ENCODE peak calls at places on chromosomes 4 and X, in six cellular contexts. W is pancreas, X is cardiac fibroblast, F is GM12878, J is B cell, H is dorsolateral prefrontal cortex. S is an unnamed sample.

GRCh38 chr4:125115476-125115875 is 199.3 kb upstream of the FAT4 start:
- DNase-seq in H (no peak), X (peak), F (no peak), W (no peak), J (no peak), S (no peak)

GRCh38 chr4:4270529-4270928 is 19.4 kb downstream of the LYAR start:
- DNase-seq in J (no peak), W (no peak), H (no peak), X (no peak), F (no peak), S (no peak)

GRCh38 chrX:27186671-27187070 is 276.5 kb downstream of the PPP4R3C start:
- DNase-seq in X (peak), F (peak), J (no peak), H (no peak), W (no peak), S (peak)

GRCh38 chr4:115851918-115852766 is 738.7 kb upstream of the NDST4 start:
- DNase-seq in X (peak), J (no peak), W (peak), F (peak), H (peak), S (peak)

GRCh38 chr4:58451707-58452106 is 1341.5 kb upstream of the IGFBP7 start:
- DNase-seq in F (no peak), W (no peak), X (no peak), H (no peak), J (no peak), S (no peak)

GRCh38 chrX:25941087-25941486 is 197.1 kb upstream of the MAGEB18 start:
- DNase-seq in F (no peak), J (no peak), H (no peak), X (no peak), W (no peak), S (no peak)

GRCh38 chr4:140052050-140052449 is 101.9 kb downstream of the MAML3 start:
- DNase-seq in H (no peak), J (no peak), X (peak), F (no peak), W (no peak), S (peak)

GRCh38 chrX:30219372-30219771 is 4.0 kb downstream of the MAGEB2 start:
- DNase-seq in H (no peak), J (no peak), X (no peak), W (no peak), F (no peak), S (no peak)

GRCh38 chr4:51895816-51896408 is 53.0 kb downstream of the DCUN1D4 start:
- DNase-seq in F (peak), H (peak), X (peak), J (peak), W (peak), S (peak)

GRCh38 chrX:72079607-72080006 is 52.1 kb downstream of the RTL5 start:
- DNase-seq in F (no peak), J (no peak), X (peak), H (no peak), W (no peak), S (no peak)

GRCh38 chr4:52142816-52143215 is 91.7 kb downstream of the SPATA18 start:
- DNase-seq in H (no peak), F (no peak), X (no peak), J (no peak), W (no peak), S (no peak)

GRCh38 chr4:185654311-185654710 is 119.0 kb upstream of the PDLIM3 start:
- DNase-seq in J (no peak), X (no peak), W (no peak), H (no peak), F (no peak), S (no peak)

GRCh38 chr4:121380448-121381147 is at the start of gene QRFPR:
- DNase-seq in H (peak), X (no peak), J (no peak), W (no peak), F (no peak), S (no peak)

GRCh38 chrX:82813671-82814078 is 694.4 kb upstream of the POU3F4 start:
- DNase-seq in F (no peak), W (no peak), X (peak), J (no peak), H (no peak), S (no peak)

GRCh38 chr4:77500801-77501200 is 104.8 kb upstream of the CXCL13 start:
- DNase-seq in F (no peak), W (no peak), X (peak), J (no peak), H (no peak), S (no peak)

GRCh38 chrX:120262781-120263719 is 12.4 kb downstream of the ZBTB33 start:
- DNase-seq in F (no peak), X (no peak), H (no peak), W (no peak), J (no peak), S (no peak)

GRCh38 chr4:8320386-8320750 is 50.8 kb downstream of the HTRA3 start:
- DNase-seq in X (no peak), F (no peak), W (no peak), J (no peak), H (peak), S (no peak)

GRCh38 chrX:110786486-110786885 is 9.1 kb downstream of the CHRDL1 start:
- DNase-seq in J (no peak), X (no peak), F (no peak), W (no peak), H (no peak), S (no peak)

GRCh38 chrX:136767104-136767941 is 13.4 kb downstream of the ARHGEF6 start:
- DNase-seq in J (peak), X (peak), F (no peak), W (peak), H (peak), S (peak)

GRCh38 chr4:15002659-15003440 is 569 bp downstream of the CPEB2 start:
- DNase-seq in W (peak), J (peak), H (peak), F (peak), X (peak), S (peak)

GRCh38 chrX:21781525-21781924 is 23.6 kb upstream of the SMPX start:
- DNase-seq in J (no peak), W (no peak), X (no peak), F (no peak), H (no peak), S (no peak)

GRCh38 chr4:156756118-156756517 is 215.5 kb downstream of the PDGFC start:
- DNase-seq in X (peak), W (no peak), J (no peak), H (no peak), F (no peak), S (no peak)

GRCh38 chrX:46653482-46653881 is 79.9 kb downstream of the CHST7 start:
- DNase-seq in H (no peak), F (no peak), J (no peak), X (peak), W (no peak), S (no peak)

GRCh38 chrX:148310402-148311200 is 189.8 kb upstream of the AFF2 start:
- DNase-seq in W (no peak), F (peak), X (no peak), J (no peak), H (no peak), S (peak)

GRCh38 chrX:48813605-48814004 is 11.7 kb downstream of the HDAC6 start:
- DNase-seq in W (no peak), F (no peak), X (no peak), H (no peak), J (no peak), S (no peak)

GRCh38 chrX:23694606-23695005 is 27.3 kb downstream of the PRDX4 start:
- DNase-seq in H (no peak), F (peak), X (peak), W (peak), J (peak), S (peak)

GRCh38 chrX:55783723-55784122 is 66.2 kb downstream of the RRAGB start:
- DNase-seq in F (no peak), J (no peak), X (no peak), H (no peak), W (no peak), S (no peak)

GRCh38 chr4:78560296-78560963 is 8.9 kb downstream of the ANXA3 start:
- DNase-seq in F (no peak), J (no peak), W (no peak), X (peak), H (no peak), S (no peak)

GRCh38 chr4:158580064-158580463 is 58.4 kb downstream of the RXFP1 start:
- DNase-seq in F (no peak), H (no peak), W (no peak), J (no peak), X (no peak), S (no peak)

DNA sequence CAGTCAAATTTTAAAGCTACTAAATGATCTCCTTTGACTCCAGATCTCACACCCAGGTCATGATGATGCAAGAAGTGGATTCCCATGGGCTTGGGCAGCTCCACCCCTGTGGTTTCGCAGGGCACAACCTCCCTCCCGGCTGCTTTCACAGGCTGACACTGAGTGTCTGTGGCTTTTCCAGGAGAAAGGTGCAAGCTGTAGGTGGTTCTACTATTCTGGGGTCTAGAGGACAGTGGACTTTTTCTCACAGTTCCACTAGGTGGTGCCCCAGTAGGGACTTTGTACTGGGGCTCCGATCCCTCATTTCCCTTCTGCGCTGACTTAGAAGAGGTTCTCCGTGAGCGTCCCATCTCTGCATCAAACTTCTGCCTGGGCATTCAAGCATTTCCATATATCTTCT is 845.2 kb downstream of the PCDH18 start:
- DNase-seq in X (peak), F (no peak), H (no peak), J (no peak), W (no peak), S (no peak)
- TF ChIP-seq CTCF in X (peak), F (no peak), H (no peak), J (no peak), W (no peak), S (no peak)

DNA sequence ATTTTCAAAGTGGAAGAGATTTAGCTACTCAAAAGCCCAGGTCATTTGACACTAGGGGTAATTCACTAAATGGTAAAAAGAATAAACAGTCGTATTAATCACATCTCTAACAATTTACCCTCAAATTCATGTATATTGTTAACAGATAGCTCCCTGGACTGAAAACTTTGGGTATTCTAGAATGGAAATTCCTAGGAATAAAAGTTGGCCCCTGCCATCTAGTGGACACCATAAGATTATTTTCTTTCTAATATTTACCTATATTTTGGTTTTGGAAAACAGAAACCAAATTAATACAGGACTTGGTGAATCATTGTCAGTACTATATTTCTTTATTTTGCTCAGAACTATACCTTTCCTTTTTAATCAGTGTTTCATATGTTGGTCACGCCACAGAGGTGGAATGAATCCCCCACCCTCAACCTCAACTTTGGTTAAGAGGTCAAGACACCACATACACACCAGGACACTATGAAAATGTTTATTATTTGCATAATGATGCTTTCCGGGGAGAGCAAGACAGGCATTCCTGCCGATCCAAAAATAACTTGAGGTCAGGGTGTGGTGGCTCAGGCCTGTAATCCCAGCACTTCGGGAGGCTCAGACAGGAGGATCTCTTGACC is 96.2 kb upstream of the APOOL start:
- DNase-seq in W (no peak), H (no peak), X (peak), J (no peak), F (no peak), S (no peak)
- TF ChIP-seq CTCF in W (no peak), H (no peak), X (no peak), J (no peak), F (no peak), S (no peak)

DNA sequence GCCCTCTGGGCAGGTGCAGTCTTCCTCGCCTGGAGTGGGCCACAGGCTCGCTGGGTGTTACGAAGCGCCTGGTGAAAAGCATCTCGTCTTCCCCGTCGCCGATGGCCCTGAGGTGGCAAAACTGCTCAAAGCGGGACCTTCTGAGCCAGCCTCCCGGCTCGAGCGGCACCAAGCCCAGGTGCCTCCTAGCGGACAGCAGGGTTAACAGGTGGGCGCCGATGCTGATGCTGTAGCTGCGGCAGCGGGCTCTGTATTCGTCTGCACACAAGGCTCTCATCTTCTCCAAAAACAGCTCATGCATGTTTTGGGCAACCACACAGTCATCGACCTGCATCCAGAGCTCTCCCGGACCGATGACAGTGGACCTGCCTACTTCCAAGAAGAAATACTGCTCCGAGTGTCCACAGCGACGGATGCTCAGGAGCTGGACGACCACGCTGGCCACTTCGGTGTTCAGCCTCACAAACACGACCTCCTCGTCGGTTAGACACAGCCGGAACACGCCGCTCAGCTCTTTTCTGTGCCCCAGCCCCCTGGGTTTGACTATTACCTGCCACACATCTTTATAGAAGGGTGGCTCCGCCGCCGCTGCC is 1.2 kb downstream of the IRS4 start:
- DNase-seq in W (no peak), H (peak), X (no peak), F (no peak), J (peak), S (peak)
- TF ChIP-seq CTCF in W (no peak), H (no peak), X (no peak), F (no peak), J (no peak), S (no peak)

GRCh38 chr4:101347557-101348366 is 436 bp upstream of the PPP3CA start:
- DNase-seq in J (peak), X (peak), F (peak), H (peak), W (peak), S (peak)
- TF ChIP-seq CTCF in J (no peak), X (peak), F (no peak), H (no peak), W (no peak), S (no peak)

GRCh38 chrX:129606918-129607317 is 47.8 kb downstream of the APLN start:
- DNase-seq in J (peak), H (no peak), F (peak), X (peak), W (peak), S (peak)

GRCh38 chrX:129613596-129613995 is 41.2 kb downstream of the APLN start:
- DNase-seq in W (no peak), H (no peak), F (no peak), X (no peak), J (no peak), S (no peak)

GRCh38 chrX:129612396-129612795 is 42.4 kb downstream of the APLN start:
- DNase-seq in J (no peak), W (no peak), H (no peak), F (no peak), X (no peak), S (no peak)

DNA sequence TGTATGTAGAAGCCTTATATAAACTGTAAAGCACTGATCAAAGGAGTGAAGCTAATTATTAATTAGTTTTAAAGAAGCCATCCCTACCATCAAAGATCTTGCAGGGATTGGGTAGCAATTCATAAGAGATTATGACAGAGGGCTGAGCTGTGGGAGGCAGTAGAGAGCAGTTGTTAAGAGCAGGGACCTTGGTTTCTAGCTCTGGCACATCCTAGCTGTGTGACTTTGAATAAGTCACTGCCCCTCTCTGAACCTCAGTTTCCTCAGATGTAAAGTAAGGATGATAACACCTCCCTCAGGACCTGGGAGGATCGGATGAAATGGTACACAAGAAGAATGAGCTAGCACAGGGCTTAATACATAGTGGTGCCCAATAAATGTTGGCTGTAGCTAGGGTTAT is 45.4 kb downstream of the APLN start:
- DNase-seq in J (no peak), X (no peak), F (no peak), W (no peak), H (no peak), S (no peak)
- TF ChIP-seq CTCF in J (no peak), X (peak), F (peak), W (no peak), H (no peak), S (no peak)

GRCh38 chr4:1712216-1713002 is at the start of gene SLBP:
- DNase-seq in F (peak), J (peak), X (peak), H (peak), W (peak), S (peak)
- TF ChIP-seq CTCF in F (no peak), J (no peak), X (no peak), H (no peak), W (no peak), S (no peak)

DNA sequence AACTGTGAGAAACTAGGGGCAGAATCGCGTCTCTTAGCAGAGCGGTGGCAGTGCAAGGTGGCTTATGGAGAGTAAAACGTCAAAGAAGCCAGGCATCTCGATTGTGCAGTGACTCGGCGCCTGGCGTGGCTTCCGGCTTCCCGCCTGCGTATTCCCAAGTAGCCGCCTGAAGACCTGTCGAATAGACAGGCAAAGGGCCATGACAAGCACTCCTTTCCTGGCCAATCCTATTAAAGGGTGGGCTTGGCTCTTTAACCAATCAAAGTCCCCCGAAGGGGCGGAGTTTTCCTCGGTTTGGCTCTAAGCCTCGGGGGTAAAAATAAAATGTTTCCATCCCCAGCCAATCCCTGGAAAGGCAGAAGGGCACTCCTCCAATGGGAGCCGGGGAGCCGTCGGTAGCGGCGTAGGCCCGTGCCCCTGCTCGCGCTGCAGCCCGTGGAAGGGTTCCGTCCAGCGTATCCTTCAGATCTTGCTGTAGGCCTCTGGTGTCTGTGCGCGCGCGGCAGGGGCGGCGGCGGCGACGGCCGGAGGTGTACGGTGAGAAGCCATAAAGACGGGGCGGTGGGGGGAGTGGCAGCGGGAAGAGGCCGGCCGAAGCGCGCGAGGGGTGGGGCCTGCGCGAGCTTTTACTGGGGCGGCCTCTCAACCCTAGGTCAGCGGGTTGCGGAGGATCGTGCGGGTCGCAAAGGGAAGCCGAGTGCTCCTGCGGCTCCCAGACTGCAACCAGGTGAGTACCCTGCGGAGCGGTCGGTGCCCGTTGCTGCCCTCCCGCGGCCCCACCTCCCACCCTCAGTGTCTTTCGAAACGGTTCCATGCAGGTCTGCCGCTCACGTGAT is at the start of gene KANTR:
- DNase-seq in J (peak), X (peak), F (peak), W (peak), H (peak), S (peak)
- TF ChIP-seq CTCF in J (no peak), X (no peak), F (no peak), W (no peak), H (no peak), S (no peak)